ENCODE peak calls at places on chromosomes 7 and 10, in four cellular contexts. One of them, this sample, is unnamed.
A peak's percentile ranks its signal among the peaks of the same experiment; 100 is the strongest.

GRCh38 chr10:131710142-131710861 is 190.5 kb upstream of the PPP2R2D start:
- DNase-seq in ovary: no peak
- DNase-seq in DND-41: no peak
- DNase-seq in HEK293T: no peak
- DNase-seq in this sample: no peak

GRCh38 chr10:74419491-74420466 is 268.8 kb downstream of the ADK start:
- DNase-seq in ovary: no peak
- DNase-seq in DND-41: peak; percentile 18
- DNase-seq in HEK293T: no peak
- DNase-seq in this sample: no peak

GRCh38 chr7:149865437-149865836 is 8.3 kb upstream of the ATP6V0E2 start:
- DNase-seq in ovary: no peak
- DNase-seq in DND-41: peak; percentile 90
- DNase-seq in HEK293T: no peak
- DNase-seq in this sample: peak; percentile 31

GRCh38 chr10:113111900-113112853 is 162.1 kb downstream of the TCF7L2 start:
- DNase-seq in ovary: no peak
- DNase-seq in DND-41: no peak
- DNase-seq in HEK293T: no peak
- DNase-seq in this sample: no peak

GRCh38 chr7:83271212-83272099 is 108.8 kb upstream of the PCLO start:
- DNase-seq in ovary: no peak
- DNase-seq in DND-41: no peak
- DNase-seq in HEK293T: peak; percentile 24
- DNase-seq in this sample: no peak

GRCh38 chr10:84097787-84098353 is 41.4 kb upstream of the GHITM start:
- DNase-seq in ovary: no peak
- DNase-seq in DND-41: no peak
- DNase-seq in HEK293T: no peak
- DNase-seq in this sample: no peak

GRCh38 chr10:46019170-46019528 is 11.3 kb downstream of the NCOA4 start:
- DNase-seq in ovary: no peak
- DNase-seq in DND-41: no peak
- DNase-seq in HEK293T: no peak
- DNase-seq in this sample: no peak

GRCh38 chr7:159099217-159099655 is 45.4 kb downstream of the VIPR2 start:
- DNase-seq in ovary: peak; percentile 33
- DNase-seq in DND-41: no peak
- DNase-seq in HEK293T: no peak
- DNase-seq in this sample: no peak

GRCh38 chr10:8283986-8284385 is 229.5 kb downstream of the GATA3 start:
- DNase-seq in ovary: no peak
- DNase-seq in DND-41: no peak
- DNase-seq in HEK293T: no peak
- DNase-seq in this sample: no peak

GRCh38 chr7:55158983-55159382 is 140.2 kb downstream of the EGFR start:
- DNase-seq in ovary: no peak
- DNase-seq in DND-41: no peak
- DNase-seq in HEK293T: no peak
- DNase-seq in this sample: no peak